ENCODE peak calls at places on chromosomes 11 and 22, in six cellular contexts. One of them, this sample, is unnamed.

GRCh38 chr11:64004590-64004984 is 18.3 kb downstream of the OTUB1 start:
- DNase-seq in fibroblast of lung: no peak
- DNase-seq in body of pancreas: no peak
- DNase-seq in esophagus muscularis mucosa: no peak
- DNase-seq in WTC11: no peak
- DNase-seq in psoas muscle: no peak
- DNase-seq in this sample: no peak

GRCh38 chr22:45977003-45977395 is at the start of gene WNT7B:
- DNase-seq in psoas muscle: no peak
- DNase-seq in fibroblast of lung: no peak
- DNase-seq in body of pancreas: no peak
- DNase-seq in esophagus muscularis mucosa: no peak
- DNase-seq in WTC11: no peak
- DNase-seq in this sample: peak; percentile 84

GRCh38 chr11:119942021-119942420 is 195.9 kb downstream of the TRIM29 start:
- DNase-seq in body of pancreas: no peak
- DNase-seq in psoas muscle: no peak
- DNase-seq in esophagus muscularis mucosa: no peak
- DNase-seq in WTC11: peak; percentile 52
- DNase-seq in fibroblast of lung: no peak
- DNase-seq in this sample: no peak

GRCh38 chr22:39647836-39648500 is 77.4 kb downstream of the CACNA1I start:
- DNase-seq in WTC11: no peak
- DNase-seq in psoas muscle: no peak
- DNase-seq in body of pancreas: no peak
- DNase-seq in esophagus muscularis mucosa: no peak
- DNase-seq in fibroblast of lung: no peak
- DNase-seq in this sample: no peak

GRCh38 chr22:35349704-35350538 is 31.0 kb upstream of the HMOX1 start:
- DNase-seq in fibroblast of lung: peak; percentile 41
- DNase-seq in body of pancreas: no peak
- DNase-seq in psoas muscle: no peak
- DNase-seq in WTC11: no peak
- DNase-seq in esophagus muscularis mucosa: no peak
- DNase-seq in this sample: no peak

GRCh38 chr22:35380013-35380412 is 883 bp upstream of the HMOX1 start:
- DNase-seq in psoas muscle: no peak
- DNase-seq in esophagus muscularis mucosa: no peak
- DNase-seq in fibroblast of lung: peak; percentile 38
- DNase-seq in body of pancreas: no peak
- DNase-seq in WTC11: no peak
- DNase-seq in this sample: no peak

GRCh38 chr11:19071255-19071654 is 10.7 kb upstream of the MRGPRX2 start:
- DNase-seq in psoas muscle: peak; percentile 65
- DNase-seq in body of pancreas: peak; percentile 83
- DNase-seq in fibroblast of lung: peak; percentile 87
- DNase-seq in esophagus muscularis mucosa: no peak
- DNase-seq in WTC11: peak; percentile 80
- DNase-seq in this sample: peak; percentile 79

GRCh38 chr11:91513734-91514133 is 710.9 kb upstream of the FAT3 start:
- DNase-seq in esophagus muscularis mucosa: no peak
- DNase-seq in fibroblast of lung: peak; percentile 17
- DNase-seq in body of pancreas: no peak
- DNase-seq in psoas muscle: no peak
- DNase-seq in WTC11: no peak
- DNase-seq in this sample: no peak

GRCh38 chr11:36041988-36042606 is 98.2 kb downstream of the LDLRAD3 start:
- DNase-seq in psoas muscle: no peak
- DNase-seq in fibroblast of lung: no peak
- DNase-seq in body of pancreas: no peak
- DNase-seq in WTC11: no peak
- DNase-seq in esophagus muscularis mucosa: no peak
- DNase-seq in this sample: peak; percentile 6

GRCh38 chr22:27534720-27535125 is 266.8 kb downstream of the MN1 start:
- DNase-seq in psoas muscle: no peak
- DNase-seq in esophagus muscularis mucosa: no peak
- DNase-seq in WTC11: no peak
- DNase-seq in body of pancreas: no peak
- DNase-seq in fibroblast of lung: peak; percentile 87
- DNase-seq in this sample: no peak

GRCh38 chr22:42881982-42882656 is 25.0 kb upstream of the ARFGAP3 start:
- DNase-seq in psoas muscle: peak; percentile 70
- DNase-seq in fibroblast of lung: no peak
- DNase-seq in body of pancreas: peak; percentile 95
- DNase-seq in esophagus muscularis mucosa: no peak
- DNase-seq in WTC11: no peak
- DNase-seq in this sample: no peak

GRCh38 chr11:13238879-13239514 is 38.6 kb upstream of the BMAL1 start:
- DNase-seq in WTC11: peak; percentile 52
- DNase-seq in esophagus muscularis mucosa: no peak
- DNase-seq in body of pancreas: peak; percentile 53
- DNase-seq in fibroblast of lung: peak; percentile 57
- DNase-seq in psoas muscle: no peak
- DNase-seq in this sample: peak; percentile 68

GRCh38 chr11:29634248-29634647 is 382.6 kb downstream of the KCNA4 start:
- DNase-seq in WTC11: no peak
- DNase-seq in body of pancreas: no peak
- DNase-seq in fibroblast of lung: no peak
- DNase-seq in psoas muscle: no peak
- DNase-seq in esophagus muscularis mucosa: no peak
- DNase-seq in this sample: no peak

GRCh38 chr11:1224491-1225385 is 1.9 kb downstream of the MUC5B start:
- DNase-seq in body of pancreas: no peak
- DNase-seq in esophagus muscularis mucosa: no peak
- DNase-seq in psoas muscle: peak; percentile 4
- DNase-seq in WTC11: peak; percentile 58
- DNase-seq in fibroblast of lung: no peak
- DNase-seq in this sample: no peak

GRCh38 chr11:123407124-123407995 is 22.7 kb upstream of the GRAMD1B start:
- DNase-seq in esophagus muscularis mucosa: no peak
- DNase-seq in WTC11: peak; percentile 78
- DNase-seq in psoas muscle: peak; percentile 34
- DNase-seq in fibroblast of lung: peak; percentile 51
- DNase-seq in body of pancreas: peak; percentile 79
- DNase-seq in this sample: peak; percentile 59

GRCh38 chr11:6200975-6201374 is 2.0 kb downstream of the OR52W1 start:
- DNase-seq in body of pancreas: peak; percentile 73
- DNase-seq in esophagus muscularis mucosa: peak; percentile 91
- DNase-seq in psoas muscle: peak; percentile 39
- DNase-seq in fibroblast of lung: peak; percentile 20
- DNase-seq in WTC11: no peak
- DNase-seq in this sample: no peak

GRCh38 chr22:36395061-36395849 is 7.5 kb upstream of the MYH9 start:
- DNase-seq in WTC11: no peak
- DNase-seq in body of pancreas: no peak
- DNase-seq in psoas muscle: no peak
- DNase-seq in fibroblast of lung: no peak
- DNase-seq in esophagus muscularis mucosa: no peak
- DNase-seq in this sample: peak; percentile 50

GRCh38 chr22:26406118-26406517 is 22.9 kb upstream of the ASPHD2 start:
- DNase-seq in WTC11: no peak
- DNase-seq in body of pancreas: no peak
- DNase-seq in fibroblast of lung: peak; percentile 4
- DNase-seq in psoas muscle: no peak
- DNase-seq in esophagus muscularis mucosa: no peak
- DNase-seq in this sample: no peak

GRCh38 chr11:12222099-12222751 is 111.8 kb downstream of the MICAL2 start:
- DNase-seq in esophagus muscularis mucosa: no peak
- DNase-seq in body of pancreas: no peak
- DNase-seq in psoas muscle: peak; percentile 36
- DNase-seq in WTC11: no peak
- DNase-seq in fibroblast of lung: peak; percentile 88
- DNase-seq in this sample: no peak

GRCh38 chr11:11403763-11404725 is 51.0 kb upstream of the CSNK2A3 start:
- DNase-seq in psoas muscle: no peak
- DNase-seq in body of pancreas: no peak
- DNase-seq in fibroblast of lung: peak; percentile 48
- DNase-seq in esophagus muscularis mucosa: no peak
- DNase-seq in WTC11: no peak
- DNase-seq in this sample: no peak

GRCh38 chr22:38165929-38166593 is 15.6 kb downstream of the PLA2G6 start:
- DNase-seq in esophagus muscularis mucosa: no peak
- DNase-seq in fibroblast of lung: no peak
- DNase-seq in WTC11: no peak
- DNase-seq in body of pancreas: no peak
- DNase-seq in psoas muscle: no peak
- DNase-seq in this sample: no peak

GRCh38 chr11:86341382-86341781 is 33.3 kb upstream of the CCDC81 start:
- DNase-seq in esophagus muscularis mucosa: no peak
- DNase-seq in fibroblast of lung: no peak
- DNase-seq in WTC11: no peak
- DNase-seq in body of pancreas: no peak
- DNase-seq in psoas muscle: no peak
- DNase-seq in this sample: no peak

GRCh38 chr22:49724893-49725489 is 102.7 kb downstream of the BRD1 start:
- DNase-seq in psoas muscle: peak; percentile 52
- DNase-seq in WTC11: peak; percentile 85
- DNase-seq in body of pancreas: peak; percentile 40
- DNase-seq in esophagus muscularis mucosa: peak; percentile 92
- DNase-seq in fibroblast of lung: peak; percentile 12
- DNase-seq in this sample: peak; percentile 73

GRCh38 chr11:3604169-3604568 is 37.6 kb downstream of the ART5 start:
- DNase-seq in WTC11: no peak
- DNase-seq in body of pancreas: no peak
- DNase-seq in fibroblast of lung: no peak
- DNase-seq in esophagus muscularis mucosa: no peak
- DNase-seq in psoas muscle: no peak
- DNase-seq in this sample: no peak

GRCh38 chr22:44351685-44352377 is 39.1 kb upstream of the SHISAL1 start:
- DNase-seq in body of pancreas: peak; percentile 23
- DNase-seq in WTC11: no peak
- DNase-seq in psoas muscle: no peak
- DNase-seq in esophagus muscularis mucosa: no peak
- DNase-seq in fibroblast of lung: peak; percentile 88
- DNase-seq in this sample: peak; percentile 67

GRCh38 chr11:118234833-118235232 is 10.0 kb upstream of the JAML start:
- DNase-seq in esophagus muscularis mucosa: no peak
- DNase-seq in psoas muscle: no peak
- DNase-seq in fibroblast of lung: no peak
- DNase-seq in body of pancreas: no peak
- DNase-seq in WTC11: no peak
- DNase-seq in this sample: no peak
- TF ChIP-seq CTCF in esophagus muscularis mucosa: no peak
- TF ChIP-seq CTCF in psoas muscle: no peak
- TF ChIP-seq CTCF in fibroblast of lung: no peak
- TF ChIP-seq CTCF in body of pancreas: no peak
- TF ChIP-seq CTCF in WTC11: no peak
- TF ChIP-seq CTCF in this sample: no peak

GRCh38 chr11:77589521-77590193 is at the start of gene AQP11:
- DNase-seq in psoas muscle: peak; percentile 86
- DNase-seq in fibroblast of lung: peak; percentile 84
- DNase-seq in WTC11: peak; percentile 88
- DNase-seq in esophagus muscularis mucosa: no peak
- DNase-seq in body of pancreas: peak; percentile 95
- DNase-seq in this sample: peak; percentile 89
- TF ChIP-seq CTCF in psoas muscle: no peak
- TF ChIP-seq CTCF in fibroblast of lung: no peak
- TF ChIP-seq CTCF in WTC11: no peak
- TF ChIP-seq CTCF in esophagus muscularis mucosa: no peak
- TF ChIP-seq CTCF in body of pancreas: no peak
- TF ChIP-seq CTCF in this sample: no peak

DNA sequence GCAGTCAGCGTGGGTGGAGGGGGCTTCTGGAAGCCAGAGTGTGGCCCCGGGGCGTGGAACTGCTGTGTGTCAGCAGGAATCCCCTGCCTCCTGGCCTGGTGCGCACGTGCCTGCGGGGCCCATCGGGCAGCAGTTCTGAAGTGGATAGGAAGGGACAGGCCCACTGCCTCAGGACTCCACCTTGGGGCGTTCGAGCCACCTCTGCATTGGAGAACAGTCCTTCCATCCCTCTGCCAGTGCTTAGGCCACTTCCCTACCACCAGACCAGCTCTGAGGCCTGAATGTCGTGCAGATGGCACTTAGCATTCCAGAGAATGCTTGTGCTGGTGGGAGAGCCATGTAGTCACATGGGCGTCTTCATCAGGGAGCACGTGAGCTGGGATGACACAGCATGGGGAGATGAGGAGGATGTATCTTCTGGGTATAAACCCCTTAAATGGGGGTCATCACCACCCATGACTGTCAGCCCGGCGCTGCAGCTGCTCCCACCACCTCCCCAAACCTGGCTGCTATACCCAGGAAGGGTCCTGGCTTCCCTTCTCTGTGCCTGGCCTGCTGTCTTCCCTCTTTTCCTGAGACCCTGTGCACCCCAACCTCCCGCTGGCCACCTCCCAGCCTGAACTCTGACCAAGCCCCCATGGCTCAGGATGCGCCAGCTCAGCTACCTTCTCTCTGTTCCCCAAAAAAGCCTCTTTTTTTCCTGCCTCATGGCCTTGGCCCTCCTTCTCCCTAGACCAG is 9.7 kb downstream of the INCENP start:
- DNase-seq in fibroblast of lung: no peak
- DNase-seq in esophagus muscularis mucosa: no peak
- DNase-seq in body of pancreas: no peak
- DNase-seq in WTC11: no peak
- DNase-seq in psoas muscle: no peak
- DNase-seq in this sample: no peak
- TF ChIP-seq CTCF in fibroblast of lung: no peak
- TF ChIP-seq CTCF in esophagus muscularis mucosa: no peak
- TF ChIP-seq CTCF in body of pancreas: no peak
- TF ChIP-seq CTCF in WTC11: no peak
- TF ChIP-seq CTCF in psoas muscle: no peak
- TF ChIP-seq CTCF in this sample: no peak

GRCh38 chr11:61161190-61162091 is at the start of gene VPS37C:
- DNase-seq in fibroblast of lung: peak; percentile 82
- DNase-seq in psoas muscle: peak; percentile 88
- DNase-seq in esophagus muscularis mucosa: peak; percentile 95
- DNase-seq in WTC11: peak; percentile 88
- DNase-seq in body of pancreas: peak; percentile 88
- DNase-seq in this sample: peak; percentile 95
- TF ChIP-seq CTCF in fibroblast of lung: no peak
- TF ChIP-seq CTCF in psoas muscle: peak; percentile 24
- TF ChIP-seq CTCF in esophagus muscularis mucosa: peak; percentile 16
- TF ChIP-seq CTCF in WTC11: peak; percentile 17
- TF ChIP-seq CTCF in body of pancreas: no peak
- TF ChIP-seq CTCF in this sample: no peak

DNA sequence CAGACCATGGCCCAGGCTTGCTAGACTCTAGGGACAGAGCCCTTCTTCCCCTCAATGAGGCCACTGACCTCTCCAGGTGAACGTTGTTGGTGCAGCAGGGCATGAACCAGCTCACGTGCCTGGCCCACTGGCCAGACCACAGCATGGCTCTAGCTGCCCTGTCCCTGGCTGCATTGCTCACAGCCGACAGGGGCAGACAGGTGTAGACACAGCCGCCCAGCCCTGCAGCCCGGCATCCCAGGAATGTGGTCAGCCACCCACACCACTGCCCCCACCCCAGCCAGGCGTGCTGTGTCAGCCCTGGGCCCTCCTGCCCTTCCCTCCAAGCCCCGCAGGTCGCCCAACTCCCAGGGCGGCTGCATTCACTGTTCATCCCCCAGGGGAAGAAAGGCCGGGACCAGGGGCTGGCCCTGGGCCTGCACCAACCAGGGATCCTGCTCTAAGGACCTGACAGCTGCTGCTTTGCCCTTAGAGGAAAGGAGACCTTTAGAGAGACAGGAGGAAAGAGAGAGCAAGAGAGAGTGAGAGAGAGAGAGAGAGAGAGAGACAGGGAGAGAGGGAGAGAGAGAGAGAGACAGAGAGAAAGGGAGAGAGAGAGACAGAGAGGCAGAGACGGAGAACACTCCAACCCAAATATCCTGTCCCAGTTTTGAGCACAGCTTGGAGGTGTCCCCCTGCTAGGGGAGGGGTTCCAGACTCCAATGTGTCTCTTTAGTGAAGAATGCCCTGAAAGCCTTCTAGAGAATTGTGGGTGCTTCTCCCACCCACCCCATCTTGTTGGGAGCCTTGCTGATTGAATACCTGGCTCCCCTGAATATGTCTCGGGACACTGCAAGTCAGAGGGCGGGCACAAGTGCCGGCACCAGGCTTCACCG is 44.2 kb upstream of the LINC01488 start:
- DNase-seq in esophagus muscularis mucosa: no peak
- DNase-seq in body of pancreas: peak; percentile 67
- DNase-seq in fibroblast of lung: no peak
- DNase-seq in WTC11: peak; percentile 60
- DNase-seq in psoas muscle: no peak
- DNase-seq in this sample: peak; percentile 94
- TF ChIP-seq CTCF in esophagus muscularis mucosa: no peak
- TF ChIP-seq CTCF in body of pancreas: peak; percentile 24
- TF ChIP-seq CTCF in fibroblast of lung: no peak
- TF ChIP-seq CTCF in WTC11: no peak
- TF ChIP-seq CTCF in psoas muscle: no peak
- TF ChIP-seq CTCF in this sample: peak; percentile 26

This sample was measured in Calu3.